ENCODE peak calls at places on chromosome X, in seven cellular contexts. X, L, G, A, C, F and M are unnamed samples.

GRCh38 chrX:50747471-50747900 is 66.5 kb downstream of the SHROOM4 start:
- DNase-seq in X (no peak), L (no peak), G (no peak), A (no peak), C (no peak), F (no peak), M (peak)

GRCh38 chrX:100609591-100609990 is 24.9 kb downstream of the TNMD start:
- DNase-seq in X (no peak), L (no peak), G (no peak), A (no peak), C (no peak), F (no peak), M (no peak)

GRCh38 chrX:21907250-21907649 is 33.3 kb upstream of the SMS start:
- DNase-seq in X (no peak), L (no peak), G (no peak), A (no peak), C (no peak), F (no peak), M (no peak)

GRCh38 chrX:14616301-14616700 is 87.0 kb downstream of the GLRA2 start:
- DNase-seq in X (no peak), L (no peak), G (no peak), A (no peak), C (no peak), F (no peak), M (no peak)

GRCh38 chrX:16060252-16060651 is 63.1 kb upstream of the GRPR start:
- DNase-seq in X (no peak), L (no peak), G (no peak), A (no peak), C (no peak), F (no peak), M (no peak)

GRCh38 chrX:39729834-39730670 is 367.7 kb downstream of the BCOR start:
- DNase-seq in X (no peak), L (no peak), G (peak), A (no peak), C (no peak), F (no peak), M (peak)

GRCh38 chrX:143437439-143437838 is 79.8 kb downstream of the SPANXN3 start:
- DNase-seq in X (no peak), L (no peak), G (no peak), A (no peak), C (no peak), F (no peak), M (no peak)

GRCh38 chrX:15299945-15300851 is 15.2 kb downstream of the ASB11 start:
- DNase-seq in X (no peak), L (no peak), G (no peak), A (no peak), C (no peak), F (no peak), M (peak)

GRCh38 chrX:18707442-18708049 is at the start of gene PPEF1:
- DNase-seq in X (no peak), L (no peak), G (no peak), A (no peak), C (no peak), F (no peak), M (no peak)

GRCh38 chrX:10569946-10570345 is 50.4 kb downstream of the MID1 start:
- DNase-seq in X (no peak), L (no peak), G (no peak), A (no peak), C (no peak), F (no peak), M (no peak)

GRCh38 chrX:110003167-110004156 is 548 bp downstream of the TMEM164 start:
- DNase-seq in X (no peak), L (no peak), G (no peak), A (no peak), C (no peak), F (no peak), M (peak)

GRCh38 chrX:106009145-106009544 is 29.4 kb downstream of the SERPINA7 start:
- DNase-seq in X (no peak), L (no peak), G (no peak), A (no peak), C (no peak), F (no peak), M (no peak)

GRCh38 chrX:68199062-68199848 is 234.0 kb downstream of the OPHN1 start:
- DNase-seq in X (no peak), L (no peak), G (no peak), A (no peak), C (no peak), F (no peak), M (no peak)

GRCh38 chrX:10797493-10797892 is 177.1 kb upstream of the MID1 start:
- DNase-seq in X (no peak), L (no peak), G (no peak), A (no peak), C (no peak), F (no peak), M (no peak)

GRCh38 chrX:11976663-11977062 is 161.6 kb upstream of the FRMPD4 start:
- DNase-seq in X (no peak), L (no peak), G (no peak), A (no peak), C (no peak), F (no peak), M (no peak)

GRCh38 chrX:111868726-111869638 is 7.0 kb upstream of the TRPC5OS start:
- DNase-seq in X (no peak), L (no peak), G (no peak), A (no peak), C (no peak), F (no peak), M (no peak)

GRCh38 chrX:103613362-103613761 is 5.6 kb downstream of the TCEAL3 start:
- DNase-seq in X (no peak), L (no peak), G (no peak), A (no peak), C (no peak), F (no peak), M (no peak)

GRCh38 chrX:103608305-103608963 is 671 bp downstream of the TCEAL3 start:
- DNase-seq in X (no peak), L (no peak), G (no peak), A (peak), C (no peak), F (no peak), M (no peak)

GRCh38 chrX:103610282-103610681 is 2.5 kb downstream of the TCEAL3 start:
- DNase-seq in X (no peak), L (no peak), G (no peak), A (no peak), C (no peak), F (no peak), M (no peak)

GRCh38 chrX:103607385-103608304 is at the start of gene TCEAL3:
- DNase-seq in X (peak), L (peak), G (peak), A (peak), C (no peak), F (peak), M (peak)
- TF ChIP-seq POLR2A in X (peak), L (no peak), G (no peak), A (no peak), C (peak), F (no peak), M (no peak)

DNA sequence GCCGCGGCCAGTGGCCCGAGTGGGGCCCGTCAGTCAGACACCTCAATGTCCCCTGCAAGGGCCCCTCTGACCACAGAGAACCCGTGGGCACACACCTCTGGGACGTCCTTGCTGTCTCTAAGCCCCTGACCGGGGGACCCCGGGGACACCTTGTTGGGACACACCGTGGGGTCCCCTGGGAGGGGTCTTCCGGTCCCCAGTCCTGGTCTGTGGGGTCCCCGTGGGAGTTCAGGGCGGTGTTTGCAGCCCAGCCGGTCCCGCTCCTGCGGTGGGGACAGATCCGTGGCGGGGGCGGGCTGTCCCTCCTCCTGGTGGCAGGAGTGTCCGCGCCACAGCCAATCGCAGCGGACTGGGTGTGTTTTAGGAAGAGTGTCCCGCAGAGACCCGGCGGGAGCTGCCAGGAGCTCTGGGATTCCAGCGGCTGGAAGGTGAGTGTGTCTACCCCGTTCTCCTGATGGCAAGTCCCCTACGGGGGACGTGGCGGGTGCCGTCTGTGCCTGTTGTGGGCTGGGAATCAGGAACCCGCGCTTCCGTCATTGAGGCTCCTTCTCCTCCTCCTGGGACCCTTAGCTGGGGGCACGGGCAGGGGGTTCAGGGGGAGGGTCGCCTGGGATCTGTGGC is 5.1 kb upstream of the PLCXD1 start:
- DNase-seq in X (no peak), L (peak), G (peak), A (peak), C (no peak), F (peak), M (no peak)
- TF ChIP-seq POLR2A in X (peak), L (no peak), G (no peak), A (no peak), C (no peak), F (no peak), M (peak)

GRCh38 chrX:119693032-119693995 is at the start of gene SEPTIN6:
- DNase-seq in X (peak), L (peak), G (peak), A (peak), C (peak), F (peak), M (peak)

GRCh38 chrX:119693996-119694451 is 1.1 kb upstream of the SEPTIN6 start:
- DNase-seq in X (no peak), L (no peak), G (peak), A (peak), C (no peak), F (no peak), M (peak)

GRCh38 chrX:119688856-119689455 is 4.0 kb downstream of the SEPTIN6 start:
- DNase-seq in X (no peak), L (no peak), G (no peak), A (no peak), C (no peak), F (no peak), M (no peak)

GRCh38 chrX:119692241-119693031 is 532 bp downstream of the SEPTIN6 start:
- DNase-seq in X (no peak), L (no peak), G (peak), A (peak), C (no peak), F (no peak), M (peak)

GRCh38 chrX:119690921-119691716 is 1.8 kb downstream of the SEPTIN6 start:
- DNase-seq in X (no peak), L (no peak), G (no peak), A (peak), C (no peak), F (no peak), M (peak)
- TF ChIP-seq POLR2A in X (no peak), L (no peak), G (no peak), A (no peak), C (no peak), F (no peak), M (peak)

GRCh38 chrX:49187028-49187394 is 838 bp upstream of the PRICKLE3 start:
- DNase-seq in X (no peak), L (no peak), G (no peak), A (no peak), C (no peak), F (no peak), M (no peak)
- TF ChIP-seq POLR2A in X (no peak), L (no peak), G (no peak), A (no peak), C (no peak), F (no peak), M (no peak)

GRCh38 chrX:153592966-153593688 is 5.8 kb downstream of the CCNQ start:
- DNase-seq in X (no peak), L (no peak), G (no peak), A (peak), C (no peak), F (no peak), M (no peak)

GRCh38 chrX:153588782-153589446 is 10.0 kb downstream of the CCNQ start:
- DNase-seq in X (no peak), L (no peak), G (no peak), A (no peak), C (no peak), F (no peak), M (no peak)

GRCh38 chrX:153592091-153592833 is 6.7 kb downstream of the CCNQ start:
- DNase-seq in X (no peak), L (no peak), G (no peak), A (no peak), C (no peak), F (no peak), M (no peak)

GRCh38 chrX:153593811-153594500 is 5.0 kb downstream of the CCNQ start:
- DNase-seq in X (no peak), L (no peak), G (no peak), A (no peak), C (no peak), F (no peak), M (no peak)

DNA sequence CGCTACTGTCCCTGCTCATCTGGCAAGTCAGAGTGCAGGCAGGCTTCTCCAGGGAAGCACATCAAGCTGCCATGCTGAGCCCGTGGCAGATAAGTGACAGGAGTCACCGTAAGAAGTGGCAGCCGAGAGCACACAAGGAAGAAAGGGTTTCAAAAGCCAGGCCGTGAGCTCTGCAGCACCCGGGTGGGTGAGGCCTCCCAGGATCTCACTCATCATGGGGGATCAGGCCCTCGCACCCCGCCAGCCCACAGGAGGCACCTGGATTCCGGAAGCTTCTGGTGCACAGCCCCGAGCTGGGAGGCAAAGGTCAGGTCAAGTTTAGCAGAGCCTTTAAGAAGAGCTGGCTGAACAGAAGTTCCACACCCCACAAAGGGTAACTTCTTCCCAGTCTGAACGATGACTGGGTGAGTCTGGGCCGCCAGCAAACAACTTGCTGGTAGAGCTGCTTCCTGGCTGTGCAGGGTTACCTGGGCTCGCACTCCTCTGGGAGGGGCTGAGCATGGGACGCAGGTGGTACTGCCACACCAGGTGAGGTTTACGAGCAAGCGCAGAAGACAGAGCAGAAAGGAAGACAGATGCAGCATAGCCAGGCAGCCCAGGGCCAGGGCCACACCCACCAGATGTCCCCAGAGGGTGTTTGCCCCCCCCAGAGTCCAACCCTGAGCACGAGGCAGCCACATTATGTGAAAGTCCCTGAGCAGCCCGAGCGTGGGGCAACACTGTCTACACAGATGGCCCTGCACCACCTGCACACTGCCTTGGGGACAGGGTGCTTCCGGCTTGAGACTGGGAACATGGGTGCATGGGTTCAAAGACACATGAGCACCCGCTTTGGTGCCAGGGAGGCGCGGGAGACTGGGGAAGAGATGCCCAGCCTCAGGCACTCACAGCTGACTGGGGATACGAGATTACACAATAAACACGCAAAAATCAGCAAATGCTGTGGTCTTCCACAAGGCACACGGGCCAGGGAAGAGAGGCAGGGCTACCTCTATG is 7.7 kb downstream of the CCNQ start:
- DNase-seq in X (no peak), L (no peak), G (no peak), A (no peak), C (no peak), F (no peak), M (no peak)
- TF ChIP-seq POLR2A in X (no peak), L (no peak), G (no peak), A (no peak), C (no peak), F (no peak), M (no peak)

DNA sequence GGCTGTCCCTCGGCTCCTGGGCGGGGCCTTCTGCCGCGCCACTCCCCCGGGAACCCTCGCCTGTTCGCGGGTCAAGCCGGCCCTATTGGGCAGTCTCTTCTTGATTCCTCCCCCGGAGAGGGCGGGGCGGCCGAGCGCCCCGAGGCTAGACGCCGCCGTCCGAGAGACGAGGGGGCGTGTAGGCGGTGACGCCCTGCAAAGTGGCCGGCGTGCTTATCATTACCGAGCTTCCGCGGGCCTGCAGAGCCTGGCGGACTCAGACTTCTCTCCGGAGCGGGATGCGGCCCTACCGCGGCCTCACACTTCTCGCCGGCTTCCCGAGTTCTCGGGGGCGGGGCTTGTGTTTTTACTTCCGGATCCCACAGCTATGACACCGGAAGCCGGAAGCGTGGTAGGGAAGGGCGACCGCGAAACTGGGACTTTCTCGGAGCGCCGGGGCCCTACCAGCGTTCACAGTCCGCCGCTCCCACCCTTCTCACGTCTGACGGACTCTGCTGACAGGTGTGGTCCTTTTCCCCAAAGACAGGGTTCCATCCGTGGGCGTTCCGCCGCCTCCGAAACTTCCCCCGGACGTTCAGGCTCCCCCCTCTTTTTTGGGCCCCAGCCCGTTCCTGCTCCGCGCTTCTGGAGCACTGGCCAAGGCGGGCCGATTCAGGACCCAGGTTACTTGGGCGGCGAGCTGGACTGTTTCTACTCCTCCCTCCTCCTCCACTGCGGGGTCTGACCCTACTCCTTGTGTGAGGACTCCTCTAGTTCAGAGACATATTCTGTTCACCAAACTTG is at the start of gene IKBKG:
- DNase-seq in X (peak), L (peak), G (peak), A (peak), C (peak), F (peak), M (peak)
- TF ChIP-seq POLR2A in X (peak), L (no peak), G (no peak), A (no peak), C (no peak), F (no peak), M (peak)

GRCh38 chrX:12978205-12979010 is 3.5 kb downstream of the TMSB4X start:
- DNase-seq in X (peak), L (no peak), G (peak), A (peak), C (no peak), F (no peak), M (peak)
- TF ChIP-seq POLR2A in X (no peak), L (no peak), G (no peak), A (no peak), C (peak), F (no peak), M (no peak)

DNA sequence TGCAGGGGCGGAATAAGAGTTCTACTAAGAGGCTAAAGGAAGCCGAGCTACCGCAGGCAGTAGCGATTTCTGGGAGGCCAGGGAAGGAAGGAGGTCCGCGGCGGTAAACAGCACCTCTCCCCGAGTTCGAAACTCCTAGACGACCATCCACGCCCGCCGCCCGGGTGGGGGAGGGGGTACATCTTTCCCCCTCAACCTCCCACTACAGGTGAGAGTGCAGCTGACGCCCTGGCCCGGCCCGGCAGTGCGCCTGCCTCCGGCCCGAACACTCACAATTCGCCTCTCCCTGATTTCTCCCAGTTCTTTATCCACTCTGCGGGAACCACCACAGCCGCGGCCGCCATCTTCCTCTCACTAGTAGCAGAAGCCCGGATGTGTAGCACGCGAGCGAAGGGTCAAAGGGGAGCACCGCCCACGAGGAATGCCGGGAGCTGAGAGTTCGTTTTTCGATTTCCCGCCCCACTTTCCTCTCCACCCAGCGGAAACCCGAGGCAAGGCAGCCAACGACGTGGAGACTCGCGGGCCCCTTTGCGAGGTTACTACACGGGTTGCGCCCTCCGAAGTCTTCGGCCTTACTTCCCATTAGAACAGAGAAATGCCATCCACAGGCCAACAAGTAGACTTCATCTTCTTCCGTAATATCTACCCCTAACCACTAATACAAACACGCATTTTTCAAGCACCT is at the start of gene THOC2:
- DNase-seq in X (peak), L (peak), G (peak), A (peak), C (peak), F (peak), M (peak)
- TF ChIP-seq POLR2A in X (peak), L (peak), G (no peak), A (no peak), C (peak), F (no peak), M (peak)

DNA sequence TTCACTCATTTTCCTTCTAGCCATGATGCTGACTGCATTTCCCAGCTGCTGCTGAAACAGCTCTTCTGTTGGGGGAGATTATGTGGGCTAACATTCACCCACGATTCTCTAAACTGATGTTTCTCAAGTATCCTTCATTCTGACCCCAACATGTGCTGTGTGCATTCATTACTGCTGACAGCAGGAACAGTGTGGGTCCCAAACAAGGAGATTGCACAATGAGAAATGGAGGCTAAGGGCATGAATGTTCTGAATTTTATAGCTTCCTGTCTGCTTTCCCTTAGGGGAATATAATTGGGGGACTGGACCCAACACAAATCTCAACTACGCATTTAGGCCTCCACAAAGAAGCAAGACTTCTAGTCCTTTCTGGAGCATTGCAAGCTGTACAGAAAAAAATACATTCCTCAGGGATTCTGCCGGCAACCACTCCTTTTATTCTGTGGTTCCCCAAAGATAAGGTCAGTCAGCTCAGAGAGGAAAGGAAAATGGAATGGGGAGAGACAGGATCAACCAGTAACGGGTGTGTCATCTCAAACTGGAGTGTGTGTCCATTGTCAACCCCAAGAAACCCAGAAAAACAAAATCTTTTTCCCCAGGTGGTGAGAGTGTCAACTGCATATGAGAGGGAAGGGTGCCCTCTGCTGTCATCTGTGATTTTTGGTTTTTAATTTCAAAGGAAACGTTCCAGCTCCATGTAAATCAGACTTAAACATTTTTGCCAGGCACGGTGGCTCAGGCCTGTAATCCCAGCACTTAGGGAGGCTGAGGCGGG is 81.5 kb upstream of the EGFL6 start:
- DNase-seq in X (no peak), L (no peak), G (no peak), A (peak), C (peak), F (no peak), M (peak)
- TF ChIP-seq POLR2A in X (no peak), L (no peak), G (no peak), A (no peak), C (no peak), F (no peak), M (no peak)

GRCh38 chrX:48539345-48540014 is at the start of gene TBC1D25:
- DNase-seq in X (peak), L (peak), G (peak), A (peak), C (peak), F (peak), M (peak)
- TF ChIP-seq POLR2A in X (peak), L (no peak), G (no peak), A (no peak), C (no peak), F (no peak), M (no peak)